ENCODE peak calls at places on chromosomes 2 and 18, in ten cellular contexts. Y is endothelial cell, T is T-helper 2 cell, W is cardiac fibroblast, E is NCI-H1105 treated with DMSO at 0.1 percent for 48 hours, U is EL, M is WTC11, D is fibroblast of mammary gland, F is amygdala, X is right cardiac atrium. K is an unnamed sample.

GRCh38 chr2:232838406-232838874 is 31.6 kb upstream of the SNORC start:
- DNase-seq in W (no peak), F (no peak), E (no peak), T (peak), D (peak), U (peak), X (no peak), Y (no peak), M (no peak), K (no peak)

GRCh38 chr18:57925706-57926105 is 118.3 kb upstream of the NEDD4L start:
- DNase-seq in W (no peak), U (peak), M (no peak), Y (no peak), D (peak), E (no peak), F (no peak), X (no peak), T (no peak), K (no peak)

GRCh38 chr18:75157851-75158250 is 51.1 kb downstream of the PTGR3 start:
- DNase-seq in X (no peak), T (no peak), F (no peak), D (no peak), W (no peak), E (no peak), U (no peak), M (no peak), Y (no peak), K (no peak)

GRCh38 chr2:175001546-175001945 is 3.6 kb downstream of the CHN1 start:
- DNase-seq in E (peak), X (no peak), W (no peak), T (no peak), D (no peak), M (no peak), F (no peak), U (no peak), Y (no peak), K (no peak)

GRCh38 chr2:43879261-43879660 is 40.5 kb downstream of the ABCG8 start:
- DNase-seq in Y (no peak), E (no peak), M (no peak), T (no peak), U (no peak), X (no peak), D (peak), F (no peak), W (no peak), K (no peak)

GRCh38 chr2:112679484-112679883 is 33.7 kb downstream of the SLC20A1 start:
- DNase-seq in E (no peak), X (no peak), W (peak), F (peak), M (no peak), U (peak), T (no peak), D (no peak), Y (no peak), K (no peak)

GRCh38 chr2:67039701-67040100 is 357.4 kb upstream of the ETAA1 start:
- DNase-seq in W (peak), F (no peak), X (no peak), M (no peak), Y (no peak), D (no peak), E (no peak), U (no peak), T (no peak), K (no peak)

GRCh38 chr18:43970656-43971055 is 693.4 kb upstream of the SYT4 start:
- DNase-seq in U (peak), X (no peak), E (no peak), M (no peak), F (no peak), Y (no peak), W (no peak), D (peak), T (no peak), K (no peak)

GRCh38 chr2:232419245-232420072 is 12.8 kb downstream of the ALPG start:
- DNase-seq in T (no peak), D (no peak), U (no peak), F (no peak), M (peak), E (peak), X (no peak), Y (no peak), W (no peak), K (no peak)

GRCh38 chr2:96143848-96144480 is 1.3 kb downstream of the DUSP2 start:
- DNase-seq in F (no peak), Y (peak), E (peak), W (no peak), T (peak), M (peak), X (no peak), U (no peak), D (no peak), K (no peak)

GRCh38 chr2:34031097-34031496 is 432.0 kb upstream of the FAM98A start:
- DNase-seq in D (no peak), F (no peak), W (no peak), E (no peak), Y (no peak), X (no peak), T (no peak), M (no peak), U (no peak), K (no peak)

GRCh38 chr18:29664278-29665021 is 1378.1 kb downstream of the DSC3 start:
- DNase-seq in M (no peak), F (no peak), T (no peak), W (no peak), Y (no peak), D (no peak), E (no peak), X (no peak), U (no peak), K (no peak)

K was measured in tibial nerve.